ENCODE peak calls at places on chromosome 3, in four cellular contexts. One of them, this sample, is unnamed.

GRCh38 chr3:12197475-12197874 is 38.8 kb upstream of the TIMP4 start:
- DNase-seq in astrocyte: no peak
- DNase-seq in cardiac muscle cell: no peak
- DNase-seq in ovary: no peak
- DNase-seq in this sample: peak

GRCh38 chr3:185460719-185461350 is 38.0 kb downstream of the TMEM41A start:
- DNase-seq in astrocyte: peak
- DNase-seq in cardiac muscle cell: peak
- DNase-seq in ovary: no peak
- DNase-seq in this sample: no peak

GRCh38 chr3:184377882-184378445 is at the start of gene THPO:
- DNase-seq in astrocyte: no peak
- DNase-seq in cardiac muscle cell: no peak
- DNase-seq in ovary: no peak
- DNase-seq in this sample: no peak

GRCh38 chr3:105516972-105517371 is 150.3 kb downstream of the ALCAM start:
- DNase-seq in astrocyte: no peak
- DNase-seq in cardiac muscle cell: peak
- DNase-seq in ovary: no peak
- DNase-seq in this sample: no peak

GRCh38 chr3:151315136-151315535 is 1.5 kb downstream of the GPR87 start:
- DNase-seq in astrocyte: peak
- DNase-seq in cardiac muscle cell: peak
- DNase-seq in ovary: no peak
- DNase-seq in this sample: no peak

GRCh38 chr3:149473314-149473990 is 1.0 kb upstream of the TM4SF4 start:
- DNase-seq in astrocyte: peak
- DNase-seq in cardiac muscle cell: peak
- DNase-seq in ovary: no peak
- DNase-seq in this sample: no peak

GRCh38 chr3:16928386-16929132 is 43.8 kb downstream of the PLCL2 start:
- DNase-seq in astrocyte: peak
- DNase-seq in cardiac muscle cell: no peak
- DNase-seq in ovary: no peak
- DNase-seq in this sample: no peak

GRCh38 chr3:61704807-61705206 is 143.4 kb downstream of the PTPRG start:
- DNase-seq in astrocyte: no peak
- DNase-seq in cardiac muscle cell: no peak
- DNase-seq in ovary: no peak
- DNase-seq in this sample: no peak

GRCh38 chr3:61562042-61562809 is 855 bp downstream of the PTPRG start:
- DNase-seq in astrocyte: no peak
- DNase-seq in cardiac muscle cell: peak
- DNase-seq in ovary: peak
- DNase-seq in this sample: no peak

GRCh38 chr3:62122819-62123218 is 250.5 kb downstream of the FEZF2 start:
- DNase-seq in astrocyte: peak
- DNase-seq in cardiac muscle cell: no peak
- DNase-seq in ovary: no peak
- DNase-seq in this sample: no peak

GRCh38 chr3:59432676-59433075 is 382.9 kb upstream of the CFAP20DC start:
- DNase-seq in astrocyte: peak
- DNase-seq in cardiac muscle cell: no peak
- DNase-seq in ovary: no peak
- DNase-seq in this sample: no peak

GRCh38 chr3:38730281-38730680 is 80.8 kb upstream of the SCN5A start:
- DNase-seq in astrocyte: peak
- DNase-seq in cardiac muscle cell: peak
- DNase-seq in ovary: no peak
- DNase-seq in this sample: no peak

GRCh38 chr3:123678108-123678511 is 93.3 kb upstream of the HACD2 start:
- DNase-seq in astrocyte: peak
- DNase-seq in cardiac muscle cell: peak
- DNase-seq in ovary: no peak
- DNase-seq in this sample: no peak

GRCh38 chr3:114706591-114707224 is 412.9 kb downstream of the TIGIT start:
- DNase-seq in astrocyte: peak
- DNase-seq in cardiac muscle cell: peak
- DNase-seq in ovary: no peak
- DNase-seq in this sample: peak

GRCh38 chr3:19427417-19428149 is 279.3 kb downstream of the KCNH8 start:
- DNase-seq in astrocyte: no peak
- DNase-seq in cardiac muscle cell: no peak
- DNase-seq in ovary: no peak
- DNase-seq in this sample: no peak

GRCh38 chr3:179098388-179099077 is 26.9 kb upstream of the ZMAT3 start:
- DNase-seq in astrocyte: peak
- DNase-seq in cardiac muscle cell: peak
- DNase-seq in ovary: no peak
- DNase-seq in this sample: no peak

GRCh38 chr3:37768107-37768809 is 93.4 kb upstream of the CTDSPL start:
- DNase-seq in astrocyte: no peak
- DNase-seq in cardiac muscle cell: peak
- DNase-seq in ovary: no peak
- DNase-seq in this sample: no peak

GRCh38 chr3:47096955-47097354 is 67.0 kb downstream of the SETD2 start:
- DNase-seq in astrocyte: peak
- DNase-seq in cardiac muscle cell: peak
- DNase-seq in ovary: no peak
- DNase-seq in this sample: no peak

GRCh38 chr3:79369306-79369705 is 398.5 kb downstream of the ROBO1 start:
- DNase-seq in astrocyte: no peak
- DNase-seq in cardiac muscle cell: peak
- DNase-seq in ovary: no peak
- DNase-seq in this sample: no peak
- TF ChIP-seq CTCF in astrocyte: peak
- TF ChIP-seq CTCF in cardiac muscle cell: peak
- TF ChIP-seq CTCF in ovary: no peak
- TF ChIP-seq CTCF in this sample: no peak

GRCh38 chr3:126365351-126366274 is 8.4 kb upstream of the KLF15 start:
- DNase-seq in astrocyte: no peak
- DNase-seq in cardiac muscle cell: no peak
- DNase-seq in ovary: peak
- DNase-seq in this sample: no peak
- TF ChIP-seq CTCF in astrocyte: no peak
- TF ChIP-seq CTCF in cardiac muscle cell: no peak
- TF ChIP-seq CTCF in ovary: no peak
- TF ChIP-seq CTCF in this sample: no peak

GRCh38 chr3:71022552-71023335 is 560.8 kb downstream of the FOXP1 start:
- DNase-seq in astrocyte: no peak
- DNase-seq in cardiac muscle cell: peak
- DNase-seq in ovary: no peak
- DNase-seq in this sample: no peak
- TF ChIP-seq CTCF in astrocyte: peak
- TF ChIP-seq CTCF in cardiac muscle cell: peak
- TF ChIP-seq CTCF in ovary: no peak
- TF ChIP-seq CTCF in this sample: no peak

GRCh38 chr3:57949779-57950618 is 58.2 kb upstream of the FLNB start:
- DNase-seq in astrocyte: no peak
- DNase-seq in cardiac muscle cell: no peak
- DNase-seq in ovary: peak
- DNase-seq in this sample: no peak
- TF ChIP-seq CTCF in astrocyte: no peak
- TF ChIP-seq CTCF in cardiac muscle cell: peak
- TF ChIP-seq CTCF in ovary: no peak
- TF ChIP-seq CTCF in this sample: no peak

GRCh38 chr3:158908187-158908762 is 106.4 kb downstream of the MFSD1 start:
- DNase-seq in astrocyte: no peak
- DNase-seq in cardiac muscle cell: no peak
- DNase-seq in ovary: no peak
- DNase-seq in this sample: no peak
- TF ChIP-seq CTCF in astrocyte: no peak
- TF ChIP-seq CTCF in cardiac muscle cell: no peak
- TF ChIP-seq CTCF in ovary: no peak
- TF ChIP-seq CTCF in this sample: no peak

GRCh38 chr3:65026151-65026550 is 338.4 kb upstream of the ADAMTS9 start:
- DNase-seq in astrocyte: no peak
- DNase-seq in cardiac muscle cell: no peak
- DNase-seq in ovary: no peak
- DNase-seq in this sample: no peak
- TF ChIP-seq CTCF in astrocyte: no peak
- TF ChIP-seq CTCF in cardiac muscle cell: no peak
- TF ChIP-seq CTCF in ovary: no peak
- TF ChIP-seq CTCF in this sample: no peak

DNA sequence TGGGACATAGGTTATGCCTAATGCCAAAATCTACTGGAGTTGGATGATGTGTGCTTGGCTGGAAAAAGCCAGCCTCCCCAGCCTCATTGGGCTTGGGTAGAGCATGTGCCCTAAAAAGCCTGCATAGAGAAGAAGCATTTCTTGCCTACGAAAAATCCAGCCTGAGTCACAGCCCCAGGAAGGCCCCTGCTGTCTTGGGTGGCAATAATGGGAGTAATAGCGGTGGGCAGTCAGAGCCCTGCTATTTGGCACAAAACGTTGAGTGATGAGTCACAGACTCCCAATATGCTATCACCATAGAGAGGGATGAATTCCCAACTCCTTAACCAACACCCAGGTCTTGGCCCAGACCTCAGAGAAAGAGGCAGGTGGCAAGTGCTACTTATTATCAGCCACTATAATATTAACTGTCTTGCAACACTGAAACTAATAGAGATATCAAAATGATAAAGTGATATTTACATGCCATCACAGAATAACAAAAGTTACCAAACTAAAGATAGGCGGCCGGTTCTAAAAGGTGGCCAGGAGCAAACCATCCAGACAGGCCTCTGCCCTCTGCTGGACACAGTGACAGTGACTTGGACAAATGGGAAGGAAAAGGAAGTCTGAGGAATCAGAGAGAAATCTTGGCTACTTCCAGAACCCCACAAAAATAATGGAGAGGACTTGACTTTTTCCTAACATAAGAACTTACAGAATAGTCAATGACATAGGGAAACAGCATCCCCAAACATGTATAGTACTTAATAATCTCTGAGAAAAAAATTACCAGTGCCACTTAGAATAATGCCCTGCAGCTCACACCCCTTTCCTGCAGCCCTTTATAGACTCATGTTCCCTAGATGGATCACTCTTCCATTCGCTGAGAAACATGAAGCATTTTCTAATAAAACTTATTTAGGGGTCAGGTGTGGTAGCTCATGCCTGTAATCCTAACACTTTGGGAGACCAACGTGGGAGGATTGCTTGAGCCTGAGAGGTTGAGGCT is 51.9 kb upstream of the MUC13 start:
- DNase-seq in astrocyte: peak
- DNase-seq in cardiac muscle cell: peak
- DNase-seq in ovary: no peak
- DNase-seq in this sample: no peak
- TF ChIP-seq CTCF in astrocyte: peak
- TF ChIP-seq CTCF in cardiac muscle cell: peak
- TF ChIP-seq CTCF in ovary: no peak
- TF ChIP-seq CTCF in this sample: no peak

GRCh38 chr3:40528426-40528825 is 3.7 kb downstream of the ZNF621 start:
- DNase-seq in astrocyte: no peak
- DNase-seq in cardiac muscle cell: no peak
- DNase-seq in ovary: no peak
- DNase-seq in this sample: no peak

GRCh38 chr3:40524222-40524570 is 564 bp upstream of the ZNF621 start:
- DNase-seq in astrocyte: no peak
- DNase-seq in cardiac muscle cell: peak
- DNase-seq in ovary: no peak
- DNase-seq in this sample: no peak

GRCh38 chr3:40521254-40521653 is 3.5 kb upstream of the ZNF621 start:
- DNase-seq in astrocyte: no peak
- DNase-seq in cardiac muscle cell: no peak
- DNase-seq in ovary: no peak
- DNase-seq in this sample: no peak

GRCh38 chr3:40523781-40524180 is 979 bp upstream of the ZNF621 start:
- DNase-seq in astrocyte: no peak
- DNase-seq in cardiac muscle cell: no peak
- DNase-seq in ovary: no peak
- DNase-seq in this sample: no peak

DNA sequence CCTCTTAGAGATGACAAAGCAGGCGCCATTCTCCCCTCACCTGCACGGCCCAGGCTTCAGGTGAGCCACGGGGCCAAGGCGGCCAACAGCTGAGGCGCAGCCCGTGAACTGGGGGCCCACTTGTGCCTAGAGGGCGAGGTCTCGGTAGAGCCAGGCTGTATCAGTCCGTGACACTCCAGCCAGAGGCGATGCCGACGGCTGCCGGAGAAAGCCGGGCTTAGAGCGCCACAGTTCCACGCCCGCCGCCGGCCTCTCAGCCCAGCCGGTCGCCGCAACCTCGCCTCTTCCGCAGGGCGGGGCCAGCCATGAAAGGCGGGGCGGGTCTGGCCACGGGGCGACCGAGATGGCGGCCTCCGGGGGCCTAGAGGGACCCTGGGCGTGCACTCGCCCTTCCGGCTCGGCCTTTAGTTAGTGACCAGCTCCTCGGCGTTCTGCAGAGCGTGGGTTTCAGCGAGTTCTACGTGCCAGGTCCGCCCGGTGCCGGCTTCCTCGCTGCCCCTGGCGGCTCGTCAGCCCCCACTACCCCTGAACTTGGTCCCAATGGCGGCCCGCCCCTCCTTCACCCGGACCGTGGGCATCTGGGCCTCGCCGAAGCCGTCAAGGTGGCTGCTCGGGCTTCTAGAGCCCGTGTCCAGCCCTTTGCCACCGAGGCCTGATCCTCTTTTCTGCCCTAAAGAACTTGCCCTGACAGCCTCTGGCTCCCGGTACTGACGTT is at the start of gene ZNF621:
- DNase-seq in astrocyte: peak
- DNase-seq in cardiac muscle cell: peak
- DNase-seq in ovary: peak
- DNase-seq in this sample: peak
- TF ChIP-seq CTCF in astrocyte: no peak
- TF ChIP-seq CTCF in cardiac muscle cell: no peak
- TF ChIP-seq CTCF in ovary: no peak
- TF ChIP-seq CTCF in this sample: no peak

DNA sequence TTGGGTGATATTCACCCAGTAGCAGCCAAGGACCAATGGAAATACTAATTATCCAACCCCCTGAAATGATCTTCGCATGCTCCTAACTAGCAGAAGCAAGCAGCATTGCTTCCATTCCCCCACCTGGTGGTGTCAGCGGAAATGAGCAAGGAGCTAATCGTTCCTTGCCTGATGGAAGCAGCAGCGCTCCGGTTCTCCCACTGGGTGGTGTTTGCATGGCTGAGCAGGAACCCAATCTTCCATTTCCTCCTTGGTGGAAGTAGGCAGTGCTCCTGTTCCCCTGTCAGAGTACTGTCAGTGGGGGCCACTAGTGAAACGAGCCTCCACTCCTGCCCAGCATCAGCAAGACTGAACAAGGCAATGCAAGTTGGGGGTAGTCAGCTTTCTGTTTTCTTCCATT is 311.5 kb downstream of the CACNA2D3 start:
- DNase-seq in astrocyte: no peak
- DNase-seq in cardiac muscle cell: peak
- DNase-seq in ovary: no peak
- DNase-seq in this sample: no peak
- TF ChIP-seq CTCF in astrocyte: peak
- TF ChIP-seq CTCF in cardiac muscle cell: peak
- TF ChIP-seq CTCF in ovary: no peak
- TF ChIP-seq CTCF in this sample: no peak